ENCODE peak calls at places on chromosomes 6 and 20, in eight cellular contexts. W is M059J; Q is stimulated activated CD4-positive, alpha-beta T cell treated with anti-CD3 and anti-CD28 coated beads, TNF-alpha, amount 100 ng/mL, for 48 hours; Y is EH; J is mesendoderm; Z is nucleus accumbens; E is retina; A is Caki2. K is an unnamed sample.

GRCh38 chr20:20373046-20373706 is 5.3 kb downstream of the INSM1 start:
- DNase-seq in W (peak), Q (no peak), Y (peak), J (no peak), Z (no peak), E (no peak), A (no peak), K (no peak)

GRCh38 chr6:138011413-138011812 is 95.8 kb downstream of the PERP start:
- DNase-seq in W (no peak), Q (no peak), Y (no peak), J (no peak), Z (no peak), E (no peak), A (no peak), K (no peak)

GRCh38 chr20:2806351-2806701 is 5.9 kb upstream of the CPXM1 start:
- DNase-seq in W (no peak), Q (no peak), Y (no peak), J (no peak), Z (no peak), E (no peak), A (no peak), K (no peak)

GRCh38 chr6:157230971-157231370 is 92.3 kb downstream of the TMEM242 start:
- DNase-seq in W (no peak), Q (no peak), Y (no peak), J (no peak), Z (no peak), E (no peak), A (no peak), K (no peak)

GRCh38 chr6:16511048-16511660 is 250.1 kb downstream of the ATXN1 start:
- DNase-seq in W (peak), Q (no peak), Y (peak), J (peak), Z (no peak), E (peak), A (peak), K (peak)

GRCh38 chr6:125742433-125743120 is 6.9 kb upstream of the HEY2 start:
- DNase-seq in W (no peak), Q (no peak), Y (no peak), J (no peak), Z (no peak), E (no peak), A (peak), K (no peak)

GRCh38 chr6:76441850-76442249 is 369.4 kb upstream of the IMPG1 start:
- DNase-seq in W (no peak), Q (no peak), Y (no peak), J (peak), Z (no peak), E (peak), A (no peak), K (peak)

GRCh38 chr6:28207244-28208179 is 17.6 kb upstream of the ZSCAN9 start:
- DNase-seq in W (no peak), Q (no peak), Y (peak), J (peak), Z (no peak), E (peak), A (no peak), K (no peak)

GRCh38 chr20:21633829-21634228 is 71.6 kb upstream of the PAX1 start:
- DNase-seq in W (no peak), Q (no peak), Y (no peak), J (no peak), Z (no peak), E (no peak), A (no peak), K (no peak)

GRCh38 chr6:107819976-107820551 is 4.0 kb downstream of the SCML4 start:
- DNase-seq in W (peak), Q (no peak), Y (peak), J (peak), Z (no peak), E (peak), A (no peak), K (peak)

GRCh38 chr6:33082702-33083101 is 6.9 kb downstream of the HLA-DPB1 start:
- DNase-seq in W (peak), Q (no peak), Y (peak), J (peak), Z (peak), E (peak), A (no peak), K (no peak)

GRCh38 chr6:106476326-106477105 is 116.0 kb downstream of the CRYBG1 start:
- DNase-seq in W (peak), Q (no peak), Y (peak), J (no peak), Z (no peak), E (no peak), A (no peak), K (no peak)

GRCh38 chr6:150528648-150529285 is 70.9 kb upstream of the PLEKHG1 start:
- DNase-seq in W (no peak), Q (no peak), Y (peak), J (peak), Z (no peak), E (peak), A (no peak), K (no peak)

GRCh38 chr6:105994522-105995402 is 91.4 kb upstream of the PRDM1 start:
- DNase-seq in W (peak), Q (peak), Y (peak), J (peak), Z (no peak), E (peak), A (no peak), K (no peak)

GRCh38 chr6:44439270-44440045 is 52.0 kb downstream of the CDC5L start:
- DNase-seq in W (peak), Q (no peak), Y (peak), J (no peak), Z (no peak), E (no peak), A (no peak), K (no peak)

GRCh38 chr6:524803-525202 is 132.1 kb downstream of the HUS1B start:
- DNase-seq in W (no peak), Q (no peak), Y (no peak), J (peak), Z (no peak), E (no peak), A (no peak), K (no peak)

GRCh38 chr20:11214281-11214680 is 540.5 kb upstream of the JAG1 start:
- DNase-seq in W (no peak), Q (no peak), Y (peak), J (no peak), Z (no peak), E (no peak), A (no peak), K (no peak)

GRCh38 chr6:77092971-77093370 is 370.3 kb downstream of the HTR1B start:
- DNase-seq in W (peak), Q (no peak), Y (peak), J (no peak), Z (no peak), E (no peak), A (no peak), K (no peak)

GRCh38 chr6:86107985-86108384 is 465.3 kb upstream of the SYNCRIP start:
- DNase-seq in W (no peak), Q (no peak), Y (no peak), J (no peak), Z (no peak), E (no peak), A (no peak), K (no peak)

GRCh38 chr6:13068558-13069210 is 259.7 kb downstream of the TBC1D7 start:
- DNase-seq in W (no peak), Q (no peak), Y (no peak), J (no peak), Z (no peak), E (no peak), A (no peak), K (no peak)

GRCh38 chr20:48404598-48404997 is 423.2 kb downstream of the PREX1 start:
- DNase-seq in W (no peak), Q (no peak), Y (no peak), J (peak), Z (no peak), E (no peak), A (no peak), K (no peak)